ENCODE peak calls at places on chromosome 21, in nine cellular contexts. T is kidney; C is CD8-positive, alpha-beta T cell; W is neuronal stem cell; X is HCT116; V is prostate gland; F is left ventricle myocardium inferior; Z is transverse colon; G is PC-9. R is an unnamed sample.

GRCh38 chr21:25643486-25643885 is 4.4 kb downstream of the JAM2 start:
- DNase-seq in W (no peak), V (no peak), Z (no peak), T (no peak), X (no peak), F (no peak), G (no peak), C (no peak), R (no peak)

GRCh38 chr21:36210779-36211659 is 54.4 kb downstream of the DOP1B start:
- DNase-seq in X (no peak), V (no peak), W (no peak), G (no peak), C (no peak), F (no peak), T (peak; percentile 51), Z (no peak), R (peak; percentile 46)

GRCh38 chr21:46212721-46213484 is 15.7 kb downstream of the LSS start:
- DNase-seq in G (no peak), W (no peak), V (no peak), Z (no peak), F (no peak), T (peak; percentile 61), C (no peak), X (no peak), R (peak; percentile 67)

GRCh38 chr21:42341776-42342542 is 8.8 kb downstream of the TFF2 start:
- DNase-seq in T (no peak), Z (no peak), C (no peak), W (no peak), V (peak; percentile 28), G (no peak), X (no peak), F (no peak), R (peak; percentile 14)

GRCh38 chr21:36330904-36331303 is 10.9 kb downstream of the MORC3 start:
- DNase-seq in X (peak; percentile 27), G (peak; percentile 32), V (peak; percentile 39), T (no peak), F (peak; percentile 41), W (no peak), Z (peak; percentile 63), C (peak; percentile 54), R (no peak)

GRCh38 chr21:27155130-27155500 is 188.2 kb upstream of the ADAMTS5 start:
- DNase-seq in Z (no peak), G (no peak), W (no peak), V (no peak), F (no peak), C (no peak), T (no peak), X (no peak), R (no peak)

GRCh38 chr21:45596704-45597318 is 46.7 kb upstream of the PCBP3 start:
- DNase-seq in G (peak; percentile 61), F (peak; percentile 70), W (peak; percentile 57), Z (peak; percentile 82), V (peak; percentile 50), C (peak; percentile 86), X (peak; percentile 48), T (peak; percentile 83), R (peak; percentile 94)

GRCh38 chr21:15667010-15667409 is 62.8 kb upstream of the USP25 start:
- DNase-seq in X (no peak), V (no peak), W (no peak), Z (no peak), G (no peak), F (no peak), T (no peak), C (no peak), R (no peak)

GRCh38 chr21:45041351-45041805 is 33.0 kb upstream of the ADARB1 start:
- DNase-seq in F (peak; percentile 67), G (no peak), V (no peak), W (no peak), T (peak; percentile 95), Z (peak; percentile 61), C (no peak), X (no peak), R (peak; percentile 76)

GRCh38 chr21:41752231-41752681 is 14.6 kb downstream of the RIPK4 start:
- DNase-seq in C (no peak), X (no peak), F (no peak), G (no peak), V (no peak), W (no peak), Z (no peak), T (peak; percentile 76), R (no peak)

GRCh38 chr21:10425856-10426255 is 95.5 kb upstream of the TPTE start:
- DNase-seq in Z (no peak), T (no peak), V (no peak), W (no peak), G (no peak), C (no peak), F (no peak), X (no peak), R (no peak)
- H3K9me3 ChIP-seq in Z (peaks cover 44% of the 10 kb centered on the region), T (peaks cover 5% of the 10 kb centered on the region), V (no peaks in the 10 kb centered on the region), W (peaks cover 21% of the 10 kb centered on the region), G (no peaks in the 10 kb centered on the region), C (peaks cover 10% of the 10 kb centered on the region), F (peaks cover 27% of the 10 kb centered on the region), X (peaks cover 56% of the 10 kb centered on the region), R (peaks cover 74% of the 10 kb centered on the region)

GRCh38 chr21:35044128-35044527 is 5.0 kb downstream of the RUNX1 start:
- DNase-seq in X (no peak), V (no peak), Z (peak; percentile 18), G (no peak), W (no peak), F (no peak), T (no peak), C (no peak), R (no peak)

GRCh38 chr21:35044770-35045538 is 4.1 kb downstream of the RUNX1 start:
- DNase-seq in C (no peak), F (no peak), G (no peak), X (no peak), W (no peak), V (no peak), Z (no peak), T (no peak), R (no peak)

GRCh38 chr21:35045539-35046222 is 3.4 kb downstream of the RUNX1 start:
- DNase-seq in V (no peak), W (no peak), X (no peak), T (no peak), F (no peak), G (no peak), Z (no peak), C (peak; percentile 72), R (no peak)

GRCh38 chr21:35041122-35041521 is 8.0 kb downstream of the RUNX1 start:
- DNase-seq in C (no peak), F (no peak), T (no peak), V (no peak), X (no peak), W (no peak), Z (no peak), G (no peak), R (no peak)

GRCh38 chr21:35043549-35043948 is 5.6 kb downstream of the RUNX1 start:
- DNase-seq in G (no peak), X (no peak), V (no peak), T (no peak), W (no peak), Z (no peak), F (no peak), C (no peak), R (no peak)
- H3K4me1 ChIP-seq in G (peaks cover 26% of the 10 kb centered on the region), X (peaks cover 24% of the 10 kb centered on the region), V (no peaks in the 10 kb centered on the region), T (peaks cover 5% of the 10 kb centered on the region), W (peaks cover 14% of the 10 kb centered on the region), Z (peaks cover 27% of the 10 kb centered on the region), F (peaks cover 5% of the 10 kb centered on the region), C (peaks cover 69% of the 10 kb centered on the region), R (peaks cover 90% of the 10 kb centered on the region)

GRCh38 chr21:19683492-19683891 is 1279.9 kb upstream of the TMPRSS15 start:
- DNase-seq in V (no peak), Z (no peak), W (no peak), G (no peak), X (no peak), C (peak; percentile 20), F (no peak), T (no peak), R (no peak)
- H3K9me3 ChIP-seq in V (no peaks in the 10 kb centered on the region), Z (no peaks in the 10 kb centered on the region), W (no peaks in the 10 kb centered on the region), G (no peaks in the 10 kb centered on the region), X (peaks cover 23% of the 10 kb centered on the region), C (no peaks in the 10 kb centered on the region), F (no peaks in the 10 kb centered on the region), T (no peaks in the 10 kb centered on the region), R (peaks cover 50% of the 10 kb centered on the region)

DNA sequence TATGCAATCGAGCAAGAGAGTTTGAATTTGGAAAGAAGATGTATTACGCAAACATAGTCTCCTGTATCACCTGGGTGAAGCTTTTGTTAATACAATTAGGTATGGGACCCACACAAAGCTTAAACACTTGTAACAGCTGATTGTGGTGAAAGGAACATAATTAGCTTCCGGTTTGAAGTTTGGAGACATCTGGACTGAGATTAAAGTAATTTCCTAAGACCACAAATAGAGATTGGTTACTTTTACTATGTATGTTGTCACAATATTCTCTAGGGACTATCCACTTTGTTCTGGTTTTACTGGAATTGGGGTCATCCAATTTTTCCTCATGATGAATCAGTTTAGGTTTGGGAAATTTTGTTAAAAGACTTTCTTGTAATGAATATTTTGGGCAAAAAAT is 71.7 kb upstream of the SAMSN1 start:
- DNase-seq in C (no peak), V (no peak), F (no peak), T (no peak), Z (no peak), W (no peak), X (no peak), G (no peak), R (no peak)
- H3K4me1 ChIP-seq in C (no peaks in the 10 kb centered on the region), V (no peaks in the 10 kb centered on the region), F (no peaks in the 10 kb centered on the region), T (no peaks in the 10 kb centered on the region), Z (no peaks in the 10 kb centered on the region), W (no peaks in the 10 kb centered on the region), X (no peaks in the 10 kb centered on the region), G (peaks cover 9% of the 10 kb centered on the region), R (no peaks in the 10 kb centered on the region)

GRCh38 chr21:7957713-7958064 is 2563.7 kb upstream of the TPTE start:
- DNase-seq in W (no peak), G (no peak), C (no peak), F (no peak), V (no peak), T (no peak), Z (no peak), X (no peak), R (no peak)

GRCh38 chr21:7947422-7947821 is 2574.0 kb upstream of the TPTE start:
- DNase-seq in X (no peak), W (no peak), G (no peak), Z (no peak), T (no peak), C (no peak), F (no peak), V (no peak), R (no peak)

GRCh38 chr21:7953058-7953457 is 2568.3 kb upstream of the TPTE start:
- DNase-seq in V (no peak), W (no peak), F (no peak), C (no peak), X (no peak), G (no peak), Z (no peak), T (no peak), R (no peak)

GRCh38 chr21:7951854-7952519 is 2569.4 kb upstream of the TPTE start:
- DNase-seq in F (no peak), G (no peak), V (no peak), C (no peak), Z (no peak), T (no peak), W (no peak), X (no peak), R (no peak)

DNA sequence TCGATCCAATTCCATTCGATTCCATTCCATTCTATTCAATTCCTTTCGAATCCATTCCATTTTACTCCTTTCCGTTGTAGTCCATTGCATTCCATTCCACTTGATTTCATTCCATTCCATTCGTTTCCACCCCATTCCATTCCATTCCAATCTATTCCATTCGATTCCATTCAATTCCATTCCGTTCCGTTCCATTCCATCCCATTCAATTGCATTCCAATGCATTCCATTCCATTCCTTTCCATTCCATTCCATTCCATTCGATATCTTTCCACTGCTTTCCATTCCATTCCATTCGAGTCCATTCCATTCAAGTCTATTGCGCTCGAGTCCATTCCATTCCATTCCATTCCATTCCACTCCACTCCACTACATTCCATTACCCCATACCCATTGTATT is 2568.7 kb upstream of the TPTE start:
- DNase-seq in C (no peak), X (no peak), G (no peak), T (no peak), F (no peak), V (no peak), Z (no peak), W (no peak), R (no peak)
- H3K9me3 ChIP-seq in C (peaks cover 65% of the 10 kb centered on the region), X (peaks cover 96% of the 10 kb centered on the region), G (peaks cover 53% of the 10 kb centered on the region), T (peaks cover 68% of the 10 kb centered on the region), F (no peaks in the 10 kb centered on the region), V (peaks cover 10% of the 10 kb centered on the region), Z (peaks cover 72% of the 10 kb centered on the region), W (peaks cover 57% of the 10 kb centered on the region), R (no peaks in the 10 kb centered on the region)

R was measured in spleen.